ENCODE peak calls at places on chromosomes 7 and 10, in eight cellular contexts. One of them, this sample, is unnamed.

GRCh38 chr10:74681917-74682627 is 144.3 kb upstream of the KAT6B start:
- DNase-seq in stimulated activated CD4-positive, alpha-beta T cell treated with anti-CD3 and anti-CD28 coated beads, TNF-alpha, amount 100 ng/mL, for 48 hours: no peak
- DNase-seq in ACHN: no peak
- DNase-seq in NCI-H2081: no peak
- DNase-seq in WERI-Rb-1: no peak
- DNase-seq in HCT116: no peak
- DNase-seq in RPMI7951: no peak
- DNase-seq in CD4-positive, alpha-beta T cell: no peak
- DNase-seq in this sample: no peak

GRCh38 chr7:105677803-105678583 is 96.7 kb upstream of the EFCAB10 start:
- DNase-seq in stimulated activated CD4-positive, alpha-beta T cell treated with anti-CD3 and anti-CD28 coated beads, TNF-alpha, amount 100 ng/mL, for 48 hours: no peak
- DNase-seq in ACHN: peak; percentile 20
- DNase-seq in NCI-H2081: no peak
- DNase-seq in WERI-Rb-1: no peak
- DNase-seq in HCT116: no peak
- DNase-seq in RPMI7951: no peak
- DNase-seq in CD4-positive, alpha-beta T cell: peak; percentile 41
- DNase-seq in this sample: no peak

GRCh38 chr7:110205899-110206298 is 885.0 kb upstream of the LRRN3 start:
- DNase-seq in stimulated activated CD4-positive, alpha-beta T cell treated with anti-CD3 and anti-CD28 coated beads, TNF-alpha, amount 100 ng/mL, for 48 hours: no peak
- DNase-seq in ACHN: no peak
- DNase-seq in NCI-H2081: no peak
- DNase-seq in WERI-Rb-1: no peak
- DNase-seq in HCT116: no peak
- DNase-seq in RPMI7951: no peak
- DNase-seq in CD4-positive, alpha-beta T cell: no peak
- DNase-seq in this sample: no peak

GRCh38 chr7:105047932-105048331 is 33.9 kb downstream of the KMT2E start:
- DNase-seq in stimulated activated CD4-positive, alpha-beta T cell treated with anti-CD3 and anti-CD28 coated beads, TNF-alpha, amount 100 ng/mL, for 48 hours: no peak
- DNase-seq in ACHN: no peak
- DNase-seq in NCI-H2081: no peak
- DNase-seq in WERI-Rb-1: no peak
- DNase-seq in HCT116: no peak
- DNase-seq in RPMI7951: no peak
- DNase-seq in CD4-positive, alpha-beta T cell: no peak
- DNase-seq in this sample: no peak

GRCh38 chr7:25303380-25304321 is 75.4 kb upstream of the NPVF start:
- DNase-seq in stimulated activated CD4-positive, alpha-beta T cell treated with anti-CD3 and anti-CD28 coated beads, TNF-alpha, amount 100 ng/mL, for 48 hours: no peak
- DNase-seq in ACHN: no peak
- DNase-seq in NCI-H2081: no peak
- DNase-seq in WERI-Rb-1: no peak
- DNase-seq in HCT116: no peak
- DNase-seq in RPMI7951: peak; percentile 9
- DNase-seq in CD4-positive, alpha-beta T cell: no peak
- DNase-seq in this sample: no peak

GRCh38 chr7:96303105-96303685 is 18.7 kb downstream of the SLC25A13 start:
- DNase-seq in stimulated activated CD4-positive, alpha-beta T cell treated with anti-CD3 and anti-CD28 coated beads, TNF-alpha, amount 100 ng/mL, for 48 hours: no peak
- DNase-seq in ACHN: no peak
- DNase-seq in NCI-H2081: no peak
- DNase-seq in WERI-Rb-1: no peak
- DNase-seq in HCT116: no peak
- DNase-seq in RPMI7951: no peak
- DNase-seq in CD4-positive, alpha-beta T cell: no peak
- DNase-seq in this sample: no peak

GRCh38 chr10:33005322-33006282 is 47.6 kb upstream of the ITGB1 start:
- DNase-seq in stimulated activated CD4-positive, alpha-beta T cell treated with anti-CD3 and anti-CD28 coated beads, TNF-alpha, amount 100 ng/mL, for 48 hours: no peak
- DNase-seq in ACHN: peak; percentile 92
- DNase-seq in NCI-H2081: peak; percentile 37
- DNase-seq in WERI-Rb-1: no peak
- DNase-seq in HCT116: peak; percentile 89
- DNase-seq in RPMI7951: peak; percentile 99
- DNase-seq in CD4-positive, alpha-beta T cell: no peak
- DNase-seq in this sample: peak; percentile 45

GRCh38 chr7:157434231-157434630 is 97.4 kb downstream of the DNAJB6 start:
- DNase-seq in stimulated activated CD4-positive, alpha-beta T cell treated with anti-CD3 and anti-CD28 coated beads, TNF-alpha, amount 100 ng/mL, for 48 hours: no peak
- DNase-seq in ACHN: no peak
- DNase-seq in NCI-H2081: no peak
- DNase-seq in WERI-Rb-1: no peak
- DNase-seq in HCT116: no peak
- DNase-seq in RPMI7951: no peak
- DNase-seq in CD4-positive, alpha-beta T cell: no peak
- DNase-seq in this sample: no peak

GRCh38 chr10:102313221-102313896 is 68.0 kb downstream of the GBF1 start:
- DNase-seq in stimulated activated CD4-positive, alpha-beta T cell treated with anti-CD3 and anti-CD28 coated beads, TNF-alpha, amount 100 ng/mL, for 48 hours: no peak
- DNase-seq in ACHN: no peak
- DNase-seq in NCI-H2081: no peak
- DNase-seq in WERI-Rb-1: peak; percentile 72
- DNase-seq in HCT116: no peak
- DNase-seq in RPMI7951: no peak
- DNase-seq in CD4-positive, alpha-beta T cell: no peak
- DNase-seq in this sample: no peak

GRCh38 chr10:69384320-69384719 is 32.4 kb downstream of the TACR2 start:
- DNase-seq in stimulated activated CD4-positive, alpha-beta T cell treated with anti-CD3 and anti-CD28 coated beads, TNF-alpha, amount 100 ng/mL, for 48 hours: no peak
- DNase-seq in ACHN: no peak
- DNase-seq in NCI-H2081: no peak
- DNase-seq in WERI-Rb-1: no peak
- DNase-seq in HCT116: no peak
- DNase-seq in RPMI7951: no peak
- DNase-seq in CD4-positive, alpha-beta T cell: no peak
- DNase-seq in this sample: no peak

GRCh38 chr10:16770141-16770540 is 47.1 kb downstream of the RSU1 start:
- DNase-seq in stimulated activated CD4-positive, alpha-beta T cell treated with anti-CD3 and anti-CD28 coated beads, TNF-alpha, amount 100 ng/mL, for 48 hours: no peak
- DNase-seq in ACHN: no peak
- DNase-seq in NCI-H2081: no peak
- DNase-seq in WERI-Rb-1: no peak
- DNase-seq in HCT116: no peak
- DNase-seq in RPMI7951: no peak
- DNase-seq in CD4-positive, alpha-beta T cell: no peak
- DNase-seq in this sample: no peak